ENCODE peak calls at places on chromosomes 2 and 18, in seven cellular contexts. K is adrenal gland, A is H7, C is pancreas, O is neural progenitor cell, M is MM.1S, L is kidney. W is an unnamed sample. For H3K36me3, the result is how much of the 10 kb centered on the place peaks cover.

GRCh38 chr2:21005111-21005699 is 38.7 kb downstream of the APOB start:
- DNase-seq in K (no peak), A (no peak), C (no peak), O (no peak), M (no peak), L (no peak), W (no peak)

GRCh38 chr2:72745679-72746368 is 80.0 kb downstream of the EXOC6B start:
- DNase-seq in K (no peak), A (peak), C (no peak), O (peak), M (peak), L (no peak), W (no peak)

GRCh38 chr2:106073608-106074406 is 120.3 kb downstream of the UXS1 start:
- DNase-seq in K (no peak), A (no peak), C (no peak), O (no peak), M (no peak), L (no peak), W (peak)

GRCh38 chr2:153557211-153557610 is 78.6 kb upstream of the RPRM start:
- DNase-seq in K (no peak), A (no peak), C (no peak), O (no peak), M (no peak), L (no peak), W (no peak)

GRCh38 chr2:155250800-155251199 is 552.3 kb downstream of the KCNJ3 start:
- DNase-seq in K (no peak), A (peak), C (no peak), O (peak), M (peak), L (no peak), W (no peak)

GRCh38 chr2:222300725-222301295 is 2.0 kb upstream of the PAX3 start:
- DNase-seq in K (no peak), A (peak), C (no peak), O (peak), M (no peak), L (no peak), W (no peak)

GRCh38 chr2:99775585-99775984 is 285.8 kb upstream of the REV1 start:
- DNase-seq in K (no peak), A (no peak), C (no peak), O (no peak), M (no peak), L (no peak), W (no peak)

GRCh38 chr2:183614797-183615429 is 490.7 kb downstream of the NUP35 start:
- DNase-seq in K (no peak), A (no peak), C (no peak), O (no peak), M (no peak), L (no peak), W (peak)

GRCh38 chr2:44886409-44886808 is 55.1 kb upstream of the SIX3 start:
- DNase-seq in K (no peak), A (no peak), C (no peak), O (no peak), M (no peak), L (no peak), W (no peak)

GRCh38 chr18:3262234-3263171 is 570 bp downstream of the MYL12B start:
- DNase-seq in K (peak), A (no peak), C (no peak), O (no peak), M (peak), L (no peak), W (no peak)

GRCh38 chr18:63220903-63221302 is 98.7 kb downstream of the BCL2 start:
- DNase-seq in K (no peak), A (no peak), C (no peak), O (no peak), M (no peak), L (no peak), W (no peak)

GRCh38 chr18:63216497-63216896 is 103.1 kb downstream of the BCL2 start:
- DNase-seq in K (no peak), A (no peak), C (no peak), O (no peak), M (no peak), L (no peak), W (no peak)

GRCh38 chr18:63216911-63217311 is 102.7 kb downstream of the BCL2 start:
- DNase-seq in K (no peak), A (no peak), C (no peak), O (no peak), M (peak), L (no peak), W (no peak)

GRCh38 chr18:63213936-63214671 is 105.5 kb downstream of the BCL2 start:
- DNase-seq in K (no peak), A (no peak), C (no peak), O (no peak), M (no peak), L (no peak), W (no peak)

GRCh38 chr18:63218472-63218871 is 101.1 kb downstream of the BCL2 start:
- DNase-seq in K (no peak), A (no peak), C (no peak), O (no peak), M (no peak), L (no peak), W (no peak)
- H3K36me3 ChIP-seq in K (under half), A (under half), C (under half), O (under half), M (under half), L (under half), W (under half)

GRCh38 chr2:215430528-215431187 is 5.2 kb downstream of the FN1 start:
- DNase-seq in K (no peak), A (no peak), C (no peak), O (no peak), M (no peak), L (no peak), W (no peak)

GRCh38 chr2:215434447-215435260 is 1.2 kb downstream of the FN1 start:
- DNase-seq in K (no peak), A (no peak), C (no peak), O (no peak), M (no peak), L (no peak), W (no peak)

GRCh38 chr2:215431290-215431689 is 4.6 kb downstream of the FN1 start:
- DNase-seq in K (no peak), A (no peak), C (no peak), O (no peak), M (no peak), L (no peak), W (no peak)

GRCh38 chr2:215431778-215432758 is 3.8 kb downstream of the FN1 start:
- DNase-seq in K (no peak), A (no peak), C (no peak), O (no peak), M (no peak), L (no peak), W (no peak)

DNA sequence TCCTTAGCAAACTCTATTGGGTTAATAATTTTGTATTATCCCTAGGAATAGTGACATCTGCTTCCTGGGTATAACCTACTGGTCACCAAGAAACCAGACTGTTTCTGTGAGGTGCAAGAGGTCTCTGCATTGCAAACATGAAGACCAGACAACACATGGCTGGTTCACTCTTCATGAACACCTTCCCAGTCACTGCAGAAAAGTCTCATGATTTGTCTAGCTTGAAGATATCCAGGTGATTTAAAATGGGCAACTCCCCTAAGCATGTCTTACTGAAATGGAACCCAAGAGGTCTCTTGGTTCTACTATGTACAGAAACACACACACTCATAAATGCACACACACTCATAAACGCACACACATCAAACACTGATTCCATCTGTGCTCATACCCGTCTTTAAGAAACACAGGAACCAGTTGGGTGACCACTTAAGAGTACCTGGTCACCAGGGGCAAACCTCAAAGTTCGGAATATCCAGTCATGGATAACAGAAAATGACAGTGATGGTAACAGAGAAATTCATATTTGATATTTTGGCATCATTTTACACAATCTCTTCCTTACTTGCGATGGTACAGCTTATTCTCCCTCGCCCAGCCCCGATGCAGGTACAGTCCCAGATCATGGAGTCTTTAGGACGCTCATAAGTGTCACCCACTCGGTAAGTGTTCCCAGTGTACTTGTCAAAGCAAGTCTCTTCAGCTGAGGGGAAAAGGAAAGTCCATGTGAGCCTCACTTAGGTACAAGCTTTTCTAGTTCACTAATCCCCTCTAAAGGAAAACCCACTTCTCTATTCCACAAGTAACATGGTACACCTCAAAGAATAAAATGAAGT is 2.9 kb downstream of the FN1 start:
- DNase-seq in K (no peak), A (no peak), C (no peak), O (no peak), M (no peak), L (no peak), W (no peak)
- H3K36me3 ChIP-seq in K (under half), A (under half), C (under half), O (under half), M (under half), L (under half), W (under half)

DNA sequence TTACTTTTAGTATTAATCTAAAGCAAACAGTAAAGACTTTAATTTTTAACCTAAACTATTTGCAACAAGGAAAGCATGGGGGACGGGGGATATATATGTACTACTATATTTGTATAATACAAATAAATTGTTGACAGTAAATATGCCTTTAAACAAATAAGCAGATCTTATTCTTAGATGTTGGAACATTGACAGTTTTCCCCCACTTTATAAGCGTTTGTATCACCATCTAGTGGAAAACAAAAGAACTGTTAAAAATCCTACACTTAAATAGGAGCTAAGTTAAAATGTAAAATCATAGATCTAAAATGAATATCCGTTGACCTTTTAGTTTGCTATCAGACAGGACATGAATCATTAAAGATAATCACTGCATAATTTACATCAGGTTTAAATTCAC is 50.0 kb downstream of the RBBP8 start:
- DNase-seq in K (no peak), A (peak), C (no peak), O (peak), M (peak), L (no peak), W (no peak)
- H3K36me3 ChIP-seq in K (under half), A (under half), C (under half), O (under half), M (under half), L (under half), W (under half)

GRCh38 chr18:59332986-59333385 is 14.5 kb upstream of the CPLX4 start:
- DNase-seq in K (no peak), A (no peak), C (no peak), O (no peak), M (no peak), L (no peak), W (no peak)
- H3K36me3 ChIP-seq in K (under half), A (under half), C (under half), O (half or more), M (under half), L (under half), W (half or more)

GRCh38 chr2:144407262-144407661 is 112.7 kb downstream of the ZEB2 start:
- DNase-seq in K (no peak), A (no peak), C (no peak), O (no peak), M (no peak), L (no peak), W (no peak)
- H3K36me3 ChIP-seq in K (under half), A (under half), C (under half), O (under half), M (under half), L (under half), W (under half)

GRCh38 chr2:37418956-37419355 is 74.5 kb downstream of the QPCT start:
- DNase-seq in K (no peak), A (no peak), C (no peak), O (no peak), M (no peak), L (no peak), W (no peak)

GRCh38 chr2:37412201-37412600 is 67.8 kb downstream of the QPCT start:
- DNase-seq in K (no peak), A (no peak), C (no peak), O (no peak), M (no peak), L (no peak), W (no peak)

GRCh38 chr2:37417321-37417720 is 72.9 kb downstream of the QPCT start:
- DNase-seq in K (no peak), A (no peak), C (no peak), O (no peak), M (no peak), L (no peak), W (no peak)

GRCh38 chr2:37414470-37414949 is 70.1 kb downstream of the QPCT start:
- DNase-seq in K (no peak), A (peak), C (no peak), O (peak), M (peak), L (no peak), W (no peak)

GRCh38 chr2:37415128-37415817 is 70.8 kb downstream of the QPCT start:
- DNase-seq in K (no peak), A (no peak), C (no peak), O (no peak), M (no peak), L (no peak), W (no peak)
- H3K36me3 ChIP-seq in K (under half), A (under half), C (under half), O (under half), M (under half), L (under half), W (under half)

DNA sequence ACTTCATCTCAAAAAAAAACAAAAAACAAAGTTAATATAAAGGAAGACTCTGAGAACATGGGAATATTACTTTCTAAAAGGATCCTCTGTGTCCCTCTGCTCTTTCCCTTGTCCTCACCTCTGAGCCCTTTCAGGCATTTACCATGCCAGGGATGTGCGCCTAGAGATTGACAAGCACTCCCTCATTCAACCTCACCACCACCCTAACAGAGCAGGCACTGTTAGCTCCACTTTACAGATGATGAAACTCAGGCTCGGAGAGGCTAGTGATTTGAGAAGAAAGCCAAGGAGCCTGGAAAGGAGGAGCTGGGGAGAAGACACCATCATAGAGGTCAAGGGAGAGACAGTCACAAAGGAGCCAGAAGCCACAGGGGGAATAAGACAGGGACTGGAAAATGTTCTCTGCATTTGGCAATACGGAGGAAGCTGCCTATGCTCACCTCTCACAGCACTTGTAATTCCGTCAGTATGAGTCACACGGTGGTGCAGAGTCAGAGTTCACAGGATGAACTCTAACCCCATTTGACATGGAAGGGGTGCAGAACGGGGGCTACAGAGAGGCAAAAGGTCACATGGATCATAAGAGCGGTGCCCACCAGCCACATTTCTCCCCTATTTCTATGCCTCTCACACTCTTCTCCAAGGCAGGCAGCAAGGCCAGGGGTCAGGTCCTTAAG is 101.8 kb upstream of the NFU1 start:
- DNase-seq in K (no peak), A (no peak), C (no peak), O (no peak), M (no peak), L (no peak), W (no peak)
- H3K36me3 ChIP-seq in K (under half), A (under half), C (under half), O (under half), M (under half), L (under half), W (under half)

W was measured in gastrocnemius medialis.